ENCODE peak calls at places on chromosomes 1 and 21, in five cellular contexts. E, K, C, W and A are unnamed samples.

GRCh38 chr1:32702599-32703478 is at the start of gene SYNC:
- DNase-seq in C (no peak), W (no peak), E (peak; percentile 54), K (peak; percentile 38), A (peak; percentile 86)

GRCh38 chr1:66705100-66705499 is 47.2 kb upstream of the DYNLT5 start:
- DNase-seq in E (no peak), C (no peak), W (no peak), K (no peak), A (no peak)

GRCh38 chr21:38404134-38404533 is 94.1 kb downstream of the ERG start:
- DNase-seq in W (no peak), C (no peak), K (no peak), E (no peak), A (no peak)

GRCh38 chr1:212132040-212132439 is 96.5 kb downstream of the DTL start:
- DNase-seq in E (no peak), W (no peak), K (no peak), C (no peak), A (no peak)

GRCh38 chr1:8026153-8026975 is at the start of gene ERRFI1:
- DNase-seq in E (peak; percentile 93), K (peak; percentile 75), C (no peak), W (peak; percentile 87), A (peak; percentile 89)

GRCh38 chr1:182633657-182634281 is 29.6 kb upstream of the RGS16 start:
- DNase-seq in K (no peak), W (no peak), C (no peak), E (no peak), A (no peak)

GRCh38 chr21:26165331-26165730 is 5.2 kb downstream of the APP start:
- DNase-seq in W (no peak), C (no peak), E (no peak), K (no peak), A (no peak)

GRCh38 chr21:42360317-42360716 is 6.0 kb downstream of the TFF1 start:
- DNase-seq in W (no peak), E (no peak), K (no peak), C (no peak), A (no peak)

GRCh38 chr1:89719502-89720306 is 86.8 kb downstream of the LRRC8C start:
- DNase-seq in K (no peak), W (no peak), E (no peak), C (no peak), A (no peak)

GRCh38 chr1:181140398-181140797 is 51.9 kb downstream of the IER5 start:
- DNase-seq in K (no peak), W (no peak), E (no peak), C (no peak), A (peak; percentile 2)

GRCh38 chr1:57485643-57486042 is 61.8 kb upstream of the DAB1 start:
- DNase-seq in K (no peak), E (no peak), C (no peak), W (no peak), A (no peak)

GRCh38 chr1:167258858-167259257 is 38.2 kb downstream of the POU2F1 start:
- DNase-seq in E (no peak), K (no peak), W (no peak), C (no peak), A (no peak)

GRCh38 chr1:8299963-8300362 is 18.0 kb upstream of the SLC45A1 start:
- DNase-seq in E (no peak), C (no peak), K (no peak), W (no peak), A (no peak)

GRCh38 chr1:193187114-193187513 is 701 bp upstream of the B3GALT2 start:
- DNase-seq in E (no peak), K (no peak), W (no peak), C (no peak), A (no peak)

GRCh38 chr1:166489670-166490436 is 323.1 kb upstream of the FAM78B start:
- DNase-seq in K (no peak), W (no peak), E (peak; percentile 10), C (no peak), A (no peak)

GRCh38 chr1:215132156-215132555 is 49.6 kb downstream of the KCNK2 start:
- DNase-seq in W (no peak), K (no peak), C (no peak), E (no peak), A (no peak)

GRCh38 chr1:86154581-86155060 is 2.0 kb downstream of the COL24A1 start:
- DNase-seq in C (no peak), E (peak; percentile 3), K (no peak), W (peak; percentile 47), A (no peak)

GRCh38 chr1:156368889-156369684 is at the start of gene RHBG:
- DNase-seq in K (no peak), C (no peak), W (no peak), E (no peak), A (no peak)

GRCh38 chr1:198496216-198497143 is 44.0 kb downstream of the ATP6V1G3 start:
- DNase-seq in K (no peak), W (no peak), E (no peak), C (peak; percentile 35), A (no peak)

GRCh38 chr21:44054710-44055109 is 42.6 kb downstream of the TRAPPC10 start:
- DNase-seq in C (no peak), K (no peak), E (no peak), W (no peak), A (peak; percentile 22)

GRCh38 chr1:111620412-111620971 is 903 bp downstream of the RAP1A start:
- DNase-seq in C (no peak), E (no peak), K (no peak), W (no peak), A (no peak)

GRCh38 chr1:235971020-235971419 is 93.9 kb downstream of the NID1 start:
- DNase-seq in C (no peak), W (no peak), K (no peak), E (no peak), A (no peak)

DNA sequence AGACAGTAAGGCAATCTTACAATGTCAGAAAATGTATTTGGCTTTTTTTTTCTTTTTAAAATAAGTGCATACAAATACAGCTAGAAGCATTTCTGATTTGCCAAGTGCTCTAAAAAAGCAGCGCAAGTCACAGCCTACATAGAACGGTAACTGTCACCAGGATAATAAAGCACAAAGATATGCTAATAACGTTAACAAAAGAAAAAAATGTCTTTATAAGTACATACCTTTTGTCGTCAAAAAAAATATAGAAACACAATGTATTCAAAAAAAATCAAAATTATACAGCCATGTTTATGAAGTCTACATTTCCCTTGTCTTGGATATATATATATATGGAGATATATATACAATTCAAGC is 3.3 kb downstream of the IRF2BP2 start:
- DNase-seq in W (no peak), C (no peak), K (no peak), E (no peak), A (no peak)
- H3K4me3 ChIP-seq in W (peak overlapping the region; percentile 63), C (peak overlapping the region; percentile 84), K (peak overlapping the region; percentile 87), E (peak overlapping the region; percentile 95), A (peak overlapping the region; percentile 71)

GRCh38 chr1:150164224-150164623 is 14.5 kb downstream of the PLEKHO1 start:
- DNase-seq in E (no peak), C (no peak), W (no peak), K (no peak), A (no peak)

GRCh38 chr1:150168960-150169565 is 19.3 kb downstream of the PLEKHO1 start:
- DNase-seq in C (no peak), E (peak; percentile 73), W (no peak), K (no peak), A (peak; percentile 36)

GRCh38 chr1:150164769-150165168 is 15.1 kb downstream of the PLEKHO1 start:
- DNase-seq in C (no peak), W (no peak), K (no peak), E (no peak), A (no peak)

GRCh38 chr1:150162862-150163706 is 13.4 kb downstream of the PLEKHO1 start:
- DNase-seq in K (peak; percentile 90), E (peak; percentile 90), C (peak; percentile 65), W (no peak), A (peak; percentile 90)

GRCh38 chr1:150165622-150166612 is 16.2 kb downstream of the PLEKHO1 start:
- DNase-seq in W (no peak), E (peak; percentile 62), C (no peak), K (no peak), A (no peak)
- TF ChIP-seq CTCF in W (peak; percentile 51), E (peak; percentile 67), C (peak; percentile 73), K (peak; percentile 47), A (peak; percentile 38)

GRCh38 chr1:30723296-30723897 is at the start of gene MATN1:
- DNase-seq in W (no peak), E (no peak), C (no peak), K (no peak), A (no peak)
- H3K27ac ChIP-seq in W (no peak within 1 kb of the TSS), E (no peak within 1 kb of the TSS), C (no peak within 1 kb of the TSS), K (no peak within 1 kb of the TSS), A (no peak within 1 kb of the TSS)

GRCh38 chr21:45447821-45448220 is 42.9 kb downstream of the COL18A1 start:
- DNase-seq in E (no peak), W (no peak), K (no peak), C (no peak), A (no peak)
- H3K4me3 ChIP-seq in E (no peak overlapping the region), W (no peak overlapping the region), K (no peak overlapping the region), C (peak overlapping the region; percentile 36), A (no peak overlapping the region)

GRCh38 chr1:220089650-220090556 is at the start of gene BPNT1:
- DNase-seq in K (peak; percentile 71), W (peak; percentile 80), C (peak; percentile 86), E (peak; percentile 96), A (peak; percentile 91)
- TF ChIP-seq CTCF in K (no peak), W (no peak), C (no peak), E (no peak), A (no peak)

GRCh38 chr1:234608026-234608719 is 1.8 kb downstream of the IRF2BP2 start:
- DNase-seq in K (peak; percentile 74), W (peak; percentile 78), E (peak; percentile 87), C (no peak), A (peak; percentile 94)

GRCh38 chr1:234608720-234609527 is 1.1 kb downstream of the IRF2BP2 start:
- DNase-seq in W (no peak), K (no peak), E (peak; percentile 24), C (no peak), A (no peak)

GRCh38 chr1:234605983-234606730 is 3.8 kb downstream of the IRF2BP2 start:
- DNase-seq in E (peak; percentile 53), W (no peak), C (no peak), K (no peak), A (peak; percentile 82)

GRCh38 chr1:234605493-234605982 is 4.4 kb downstream of the IRF2BP2 start:
- DNase-seq in W (no peak), C (no peak), E (no peak), K (no peak), A (no peak)

GRCh38 chr1:234607091-234608025 is 2.6 kb downstream of the IRF2BP2 start:
- DNase-seq in K (no peak), E (peak; percentile 36), C (no peak), W (no peak), A (no peak)
- H3K27ac ChIP-seq in K (peak overlapping the region; percentile 98), E (peak overlapping the region; percentile 100), C (peak overlapping the region; percentile 95), W (peak overlapping the region; percentile 98), A (peak overlapping the region; percentile 98)

DNA sequence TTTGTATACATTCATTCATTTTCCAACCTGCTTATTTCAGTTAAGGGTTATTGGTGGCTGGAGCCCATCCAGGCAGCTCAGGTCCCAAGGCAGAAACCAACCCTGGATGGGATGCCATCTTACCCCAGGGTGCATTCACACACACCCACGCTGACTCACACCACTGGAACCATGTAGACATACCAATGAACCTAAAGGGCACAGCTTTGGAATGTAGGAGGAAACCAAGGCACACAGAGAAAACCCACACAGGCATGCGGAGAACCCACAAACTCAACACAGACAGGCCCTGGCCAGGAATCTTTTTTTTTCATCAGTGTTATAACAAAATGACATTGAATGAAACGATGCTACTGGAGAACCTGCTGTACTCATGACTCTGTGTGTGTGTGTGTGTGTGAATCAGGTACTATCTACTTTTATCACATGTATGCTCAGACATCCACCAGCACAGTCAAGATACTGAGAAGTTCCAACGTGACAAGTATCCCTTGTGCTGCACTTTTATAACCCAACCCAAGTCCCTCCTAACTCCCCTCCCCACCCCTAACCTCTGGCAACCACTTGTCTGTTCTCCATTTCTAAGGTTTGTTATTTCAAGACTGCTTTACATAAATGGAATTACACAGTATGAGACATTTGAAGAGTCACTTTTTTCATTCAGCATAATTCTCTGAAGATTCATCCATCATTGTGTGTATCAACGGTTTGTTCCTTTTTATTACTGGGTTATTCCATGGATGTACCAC is 286.8 kb upstream of the PLD5 start:
- DNase-seq in C (peak; percentile 41), E (no peak), W (no peak), K (no peak), A (no peak)
- H3K4me3 ChIP-seq in C (no peak overlapping the region), E (no peak overlapping the region), W (no peak overlapping the region), K (no peak overlapping the region), A (no peak overlapping the region)